ENCODE peak calls at places on chromosomes 4 and X, in four cellular contexts. Z, R, U and X are unnamed samples.

GRCh38 chr4:44532851-44533250 is 84.2 kb upstream of the KCTD8 start:
- DNase-seq in Z (no peak), R (no peak), U (no peak), X (no peak)

GRCh38 chrX:123732679-123733363 is at the start of gene THOC2:
- DNase-seq in Z (peak), R (peak), U (peak), X (peak)

GRCh38 chrX:114959729-114960128 is 57.7 kb downstream of the IL13RA2 start:
- DNase-seq in Z (no peak), R (no peak), U (peak), X (no peak)

GRCh38 chr4:189497996-189498395 is 442.7 kb upstream of the FRG1 start:
- DNase-seq in Z (no peak), R (no peak), U (no peak), X (no peak)

GRCh38 chr4:183098080-183098722 is 856 bp upstream of the WWC2 start:
- DNase-seq in Z (peak), R (peak), U (peak), X (no peak)

GRCh38 chr4:57018930-57019329 is 40.2 kb downstream of the POLR2B start:
- DNase-seq in Z (no peak), R (no peak), U (no peak), X (no peak)

GRCh38 chrX:111353810-111354209 is 58.2 kb downstream of the DCX start:
- DNase-seq in Z (no peak), R (no peak), U (no peak), X (no peak)

GRCh38 chr4:112511294-112512118 is 4.5 kb downstream of the NEUROG2 start:
- DNase-seq in Z (no peak), R (no peak), U (no peak), X (no peak)

GRCh38 chrX:120653000-120653399 is 23.1 kb upstream of the C1GALT1C1 start:
- DNase-seq in Z (no peak), R (no peak), U (no peak), X (no peak)

GRCh38 chr4:80360900-80361299 is 25.4 kb downstream of the CFAP299 start:
- DNase-seq in Z (no peak), R (no peak), U (no peak), X (no peak)

GRCh38 chrX:134911348-134911747 is 79.4 kb upstream of the SMIM10 start:
- DNase-seq in Z (no peak), R (no peak), U (no peak), X (no peak)

GRCh38 chr4:147550626-147551250 is 66.5 kb upstream of the TMEM184C start:
- DNase-seq in Z (no peak), R (no peak), U (no peak), X (no peak)

GRCh38 chrX:12956704-12957541 is 18.0 kb upstream of the TMSB4X start:
- DNase-seq in Z (no peak), R (no peak), U (peak), X (peak)

GRCh38 chr4:162237676-162238075 is 73.9 kb upstream of the FSTL5 start:
- DNase-seq in Z (no peak), R (no peak), U (no peak), X (no peak)

GRCh38 chrX:43560247-43560946 is 95.7 kb upstream of the MAOA start:
- DNase-seq in Z (no peak), R (no peak), U (no peak), X (no peak)

GRCh38 chr4:172826346-172826745 is 342.3 kb upstream of the GALNT7 start:
- DNase-seq in Z (no peak), R (no peak), U (peak), X (no peak)

GRCh38 chrX:118976599-118977340 is 2.4 kb downstream of the LONRF3 start:
- DNase-seq in Z (peak), R (peak), U (no peak), X (no peak)

GRCh38 chr4:113665036-113665435 is 96.5 kb downstream of the CAMK2D start:
- DNase-seq in Z (no peak), R (no peak), U (no peak), X (no peak)

GRCh38 chr4:16516796-16517413 is 290.6 kb upstream of the TAPT1 start:
- DNase-seq in Z (peak), R (no peak), U (no peak), X (no peak)

GRCh38 chr4:140756292-140757219 is at the start of gene TBC1D9:
- DNase-seq in Z (peak), R (peak), U (peak), X (peak)

GRCh38 chr4:88439161-88439760 is 17.7 kb upstream of the HERC5 start:
- DNase-seq in Z (no peak), R (no peak), U (peak), X (no peak)

GRCh38 chr4:120293341-120293740 is 226.7 kb upstream of the MAD2L1 start:
- DNase-seq in Z (no peak), R (no peak), U (no peak), X (no peak)

GRCh38 chrX:93875621-93876282 is 201.7 kb downstream of the FAM133A start:
- DNase-seq in Z (peak), R (no peak), U (no peak), X (no peak)

GRCh38 chr4:78058591-78059523 is 1.7 kb downstream of the FRAS1 start:
- DNase-seq in Z (peak), R (peak), U (peak), X (no peak)

GRCh38 chr4:181647396-181648107 is 595.6 kb upstream of the TENM3 start:
- DNase-seq in Z (no peak), R (no peak), U (no peak), X (no peak)

GRCh38 chrX:47576021-47576898 is 6.0 kb upstream of the TIMP1 start:
- DNase-seq in Z (no peak), R (no peak), U (no peak), X (no peak)

GRCh38 chr4:173543266-173543665 is 13.2 kb upstream of the HAND2 start:
- DNase-seq in Z (no peak), R (no peak), U (no peak), X (no peak)

GRCh38 chr4:7190668-7191545 is 1.4 kb upstream of the SORCS2 start:
- DNase-seq in Z (no peak), R (no peak), U (no peak), X (no peak)

GRCh38 chr4:8869879-8870646 is 1.6 kb downstream of the HMX1 start:
- DNase-seq in Z (no peak), R (no peak), U (no peak), X (no peak)

GRCh38 chrX:40091691-40092421 is 5.9 kb downstream of the BCOR start:
- DNase-seq in Z (no peak), R (no peak), U (no peak), X (no peak)

GRCh38 chrX:24081661-24082154 is 27.0 kb downstream of the EIF2S3 start:
- DNase-seq in Z (peak), R (peak), U (no peak), X (peak)

GRCh38 chrX:105460366-105460765 is 239.9 kb upstream of the TEX13A start:
- DNase-seq in Z (no peak), R (no peak), U (no peak), X (no peak)

GRCh38 chrX:136260801-136261200 is 9.6 kb upstream of the MAP7D3 start:
- DNase-seq in Z (no peak), R (no peak), U (no peak), X (no peak)
- H3K27ac ChIP-seq in Z (peak), R (peak), U (no peak), X (no peak)

DNA sequence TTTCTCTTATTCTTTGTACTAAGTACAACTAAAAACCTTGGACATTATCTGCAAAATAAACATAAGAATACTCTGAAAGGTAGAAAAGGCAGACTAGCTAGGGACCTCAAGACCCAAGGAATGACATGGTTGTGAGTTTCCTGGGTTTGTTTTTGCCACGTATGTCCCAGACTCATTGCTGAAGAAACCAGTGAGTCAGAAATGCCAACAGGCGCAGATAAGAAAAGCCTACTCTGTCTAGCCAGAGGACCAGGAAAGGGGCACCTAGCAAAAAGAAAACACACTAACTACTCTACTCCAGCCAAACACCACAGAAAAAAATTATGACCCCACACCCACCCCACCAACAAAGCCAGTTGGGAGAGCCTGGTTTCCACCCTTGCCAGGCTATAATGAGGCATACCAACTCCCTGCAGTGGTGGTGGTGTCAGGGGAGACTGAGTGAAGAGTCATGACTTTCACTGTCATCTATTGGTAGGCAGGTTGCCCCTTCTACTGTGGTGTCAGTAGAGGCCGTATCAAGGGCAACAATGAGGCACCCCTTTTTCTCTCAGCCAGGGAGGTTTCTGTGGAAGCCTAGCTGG is 10.9 kb downstream of the MTMR1 start:
- DNase-seq in Z (no peak), R (no peak), U (no peak), X (no peak)
- H3K27ac ChIP-seq in Z (no peak), R (no peak), U (no peak), X (no peak)

DNA sequence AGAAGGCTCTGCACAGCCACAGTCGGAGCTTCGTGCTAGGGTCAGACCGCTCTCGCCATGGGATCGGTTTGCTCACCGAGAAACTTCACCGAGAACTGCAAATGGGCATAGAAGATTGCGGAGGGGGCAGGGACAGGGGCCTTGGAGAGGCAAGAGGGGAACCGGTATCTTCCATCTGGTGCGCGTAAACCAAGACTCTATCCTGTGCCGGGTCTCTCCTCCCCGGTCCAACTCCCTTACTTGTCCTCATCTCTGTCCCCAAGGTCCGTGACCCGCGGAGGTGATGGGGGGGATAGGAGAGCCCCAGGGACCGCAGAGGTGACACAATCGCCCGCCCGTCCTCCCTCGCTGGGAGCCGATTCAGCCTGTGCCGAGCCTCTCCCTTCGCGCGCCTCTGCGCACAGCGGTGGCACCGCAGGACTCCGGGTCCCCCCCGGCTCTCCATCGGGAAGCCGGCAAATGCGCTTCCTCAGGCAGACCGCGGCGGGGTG is 960 bp downstream of the SCD5 start:
- DNase-seq in Z (no peak), R (peak), U (peak), X (no peak)
- H3K27ac ChIP-seq in Z (peak), R (peak), U (no peak), X (no peak)

GRCh38 chr4:142352682-142353081 is 493.4 kb downstream of the INPP4B start:
- DNase-seq in Z (no peak), R (no peak), U (no peak), X (no peak)
- H3K27ac ChIP-seq in Z (no peak), R (peak), U (no peak), X (no peak)

GRCh38 chr4:101942891-101943290 is 152.4 kb downstream of the BANK1 start:
- DNase-seq in Z (no peak), R (no peak), U (no peak), X (no peak)
- H3K27ac ChIP-seq in Z (no peak), R (no peak), U (no peak), X (no peak)

DNA sequence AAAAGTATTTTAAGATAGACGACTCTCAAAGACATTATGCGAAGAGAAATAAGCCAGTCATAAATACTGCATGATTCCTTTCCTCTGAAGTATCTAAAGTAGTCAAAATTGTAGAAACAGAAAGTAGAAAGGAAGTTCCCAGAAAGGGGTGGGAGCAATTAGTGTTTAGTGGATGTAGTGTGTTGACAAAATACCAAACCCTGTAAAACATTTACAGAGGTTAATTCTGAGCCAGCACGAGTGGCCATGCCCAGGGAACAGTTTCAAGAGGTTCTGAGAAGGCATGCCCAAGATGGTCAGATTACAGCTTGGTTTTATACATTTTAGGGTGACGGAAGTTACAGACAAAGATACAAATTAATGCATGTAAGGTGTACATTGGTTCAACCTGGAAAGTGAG is 34.4 kb upstream of the SLC25A4 start:
- DNase-seq in Z (no peak), R (no peak), U (no peak), X (no peak)
- H3K27ac ChIP-seq in Z (no peak), R (peak), U (no peak), X (no peak)

DNA sequence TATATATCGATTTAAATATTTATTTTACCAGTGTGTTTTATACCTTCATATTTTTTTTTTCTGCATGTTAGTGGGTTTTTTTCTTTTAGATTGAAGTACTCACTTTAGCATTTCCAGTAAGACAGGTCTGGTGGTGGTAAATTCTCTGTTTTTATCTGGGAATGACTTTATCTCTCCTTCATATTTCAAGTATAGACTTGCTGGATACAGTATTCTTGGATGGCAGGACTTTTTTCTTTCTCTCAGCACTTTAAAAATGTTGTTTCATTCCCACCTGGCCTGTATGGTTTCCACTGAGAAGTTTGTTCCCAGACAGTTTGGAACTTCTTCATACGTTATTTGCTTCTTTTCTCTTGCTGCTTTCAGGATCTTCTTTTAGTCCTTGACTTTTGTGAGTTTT is 86.1 kb downstream of the FMR1NB start:
- DNase-seq in Z (no peak), R (no peak), U (no peak), X (no peak)
- H3K27ac ChIP-seq in Z (no peak), R (no peak), U (no peak), X (no peak)

GRCh38 chrX:155143959-155144548 is 72.2 kb upstream of the VBP1 start:
- DNase-seq in Z (no peak), R (no peak), U (no peak), X (no peak)

GRCh38 chrX:155148724-155149537 is 67.3 kb upstream of the VBP1 start:
- DNase-seq in Z (peak), R (no peak), U (no peak), X (no peak)

GRCh38 chrX:155144926-155145325 is 71.3 kb upstream of the VBP1 start:
- DNase-seq in Z (no peak), R (no peak), U (peak), X (no peak)
- H3K27ac ChIP-seq in Z (no peak), R (no peak), U (no peak), X (no peak)

GRCh38 chr4:138451264-138451663 is 209.1 kb upstream of the SLC7A11 start:
- DNase-seq in Z (no peak), R (no peak), U (no peak), X (no peak)
- H3K27ac ChIP-seq in Z (no peak), R (no peak), U (no peak), X (no peak)